ENCODE peak calls at places on chromosomes 7 and 10, in five cellular contexts. One of them, this sample, is unnamed.

GRCh38 chr10:47348661-47349470 is 703 bp downstream of the RBP3 start:
- DNase-seq in IMR-90: no peak
- DNase-seq in H1: no peak
- DNase-seq in H9: no peak
- DNase-seq in trophoblast cell: no peak
- DNase-seq in this sample: no peak

GRCh38 chr10:1881636-1882035 is 144.3 kb upstream of the ADARB2 start:
- DNase-seq in IMR-90: no peak
- DNase-seq in H1: no peak
- DNase-seq in H9: no peak
- DNase-seq in trophoblast cell: no peak
- DNase-seq in this sample: no peak

GRCh38 chr7:95367606-95368005 is 28.6 kb downstream of the PON3 start:
- DNase-seq in IMR-90: no peak
- DNase-seq in H1: no peak
- DNase-seq in H9: no peak
- DNase-seq in trophoblast cell: no peak
- DNase-seq in this sample: no peak

GRCh38 chr7:149355390-149356048 is 93.5 kb downstream of the ZNF783 start:
- DNase-seq in IMR-90: no peak
- DNase-seq in H1: peak
- DNase-seq in H9: peak
- DNase-seq in trophoblast cell: no peak
- DNase-seq in this sample: no peak

GRCh38 chr10:35420827-35421552 is 84.7 kb downstream of the CCNY start:
- DNase-seq in IMR-90: no peak
- DNase-seq in H1: no peak
- DNase-seq in H9: no peak
- DNase-seq in trophoblast cell: peak
- DNase-seq in this sample: peak

GRCh38 chr10:128499486-128499885 is 373.3 kb upstream of the MKI67 start:
- DNase-seq in IMR-90: no peak
- DNase-seq in H1: no peak
- DNase-seq in H9: no peak
- DNase-seq in trophoblast cell: no peak
- DNase-seq in this sample: no peak

GRCh38 chr7:94160719-94161435 is 156.7 kb upstream of the BET1 start:
- DNase-seq in IMR-90: no peak
- DNase-seq in H1: no peak
- DNase-seq in H9: no peak
- DNase-seq in trophoblast cell: no peak
- DNase-seq in this sample: no peak

GRCh38 chr7:78090616-78091015 is 292.0 kb downstream of the PHTF2 start:
- DNase-seq in IMR-90: peak
- DNase-seq in H1: no peak
- DNase-seq in H9: no peak
- DNase-seq in trophoblast cell: no peak
- DNase-seq in this sample: no peak

GRCh38 chr10:29957887-29958330 is 101.5 kb downstream of the JCAD start:
- DNase-seq in IMR-90: no peak
- DNase-seq in H1: no peak
- DNase-seq in H9: no peak
- DNase-seq in trophoblast cell: peak
- DNase-seq in this sample: peak

GRCh38 chr10:110056822-110057221 is 49.0 kb downstream of the ADD3 start:
- DNase-seq in IMR-90: peak
- DNase-seq in H1: no peak
- DNase-seq in H9: no peak
- DNase-seq in trophoblast cell: peak
- DNase-seq in this sample: peak

GRCh38 chr7:110573862-110574528 is 516.9 kb upstream of the LRRN3 start:
- DNase-seq in IMR-90: peak
- DNase-seq in H1: no peak
- DNase-seq in H9: no peak
- DNase-seq in trophoblast cell: peak
- DNase-seq in this sample: peak

GRCh38 chr7:141752634-141753033 is 11.3 kb upstream of the TAS2R3 start:
- DNase-seq in IMR-90: no peak
- DNase-seq in H1: no peak
- DNase-seq in H9: no peak
- DNase-seq in trophoblast cell: no peak
- DNase-seq in this sample: peak

GRCh38 chr10:43254881-43255643 is 11.8 kb downstream of the RASGEF1A start:
- DNase-seq in IMR-90: no peak
- DNase-seq in H1: no peak
- DNase-seq in H9: no peak
- DNase-seq in trophoblast cell: no peak
- DNase-seq in this sample: no peak

GRCh38 chr7:74502216-74502891 is 48.6 kb downstream of the GTF2IRD1 start:
- DNase-seq in IMR-90: no peak
- DNase-seq in H1: no peak
- DNase-seq in H9: no peak
- DNase-seq in trophoblast cell: no peak
- DNase-seq in this sample: no peak

GRCh38 chr7:55020481-55020871 is 1.7 kb downstream of the EGFR start:
- DNase-seq in IMR-90: peak
- DNase-seq in H1: no peak
- DNase-seq in H9: no peak
- DNase-seq in trophoblast cell: peak
- DNase-seq in this sample: peak
- H3K14ac ChIP-seq in IMR-90: peak
- H3K14ac ChIP-seq in H1: no peak
- H3K14ac ChIP-seq in H9: no peak
- H3K14ac ChIP-seq in trophoblast cell: no peak
- H3K14ac ChIP-seq in this sample: no peak

DNA sequence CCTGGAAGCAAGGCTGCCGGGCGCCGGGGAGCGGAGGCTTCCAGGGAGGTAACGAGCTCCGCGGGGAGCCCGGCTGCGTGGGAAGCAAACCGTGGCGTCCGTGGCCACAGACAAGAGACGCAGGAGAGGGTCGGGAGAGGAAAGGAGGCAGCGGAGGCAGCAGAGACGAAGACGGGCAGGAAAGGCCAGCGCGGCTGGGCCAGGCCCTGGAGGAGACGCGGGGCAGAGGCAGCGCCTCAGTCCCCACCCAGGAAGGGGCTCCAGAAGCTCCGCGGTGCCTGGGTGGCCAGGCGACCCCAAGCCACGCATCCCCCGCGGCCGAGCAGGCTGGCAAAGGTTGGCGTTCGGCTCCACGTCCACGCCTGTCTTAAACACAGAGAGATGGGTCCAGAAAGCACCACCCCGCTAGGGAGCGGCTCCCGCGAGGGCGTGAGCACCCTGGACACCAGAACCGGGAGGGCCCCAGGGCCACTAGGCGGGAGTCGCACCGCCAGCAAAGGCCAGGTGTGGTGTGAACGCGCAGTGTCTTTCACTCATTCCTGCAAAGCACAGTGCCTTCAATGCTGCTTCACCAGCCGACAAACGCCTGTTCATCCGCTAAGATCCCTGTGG is 97.3 kb downstream of the PTPRN2 start:
- DNase-seq in IMR-90: no peak
- DNase-seq in H1: no peak
- DNase-seq in H9: no peak
- DNase-seq in trophoblast cell: no peak
- DNase-seq in this sample: no peak
- H3K23ac ChIP-seq in IMR-90: no peak
- H3K23ac ChIP-seq in H1: no peak
- H3K23ac ChIP-seq in H9: no peak
- H3K23ac ChIP-seq in trophoblast cell: no peak
- H3K23ac ChIP-seq in this sample: no peak

DNA sequence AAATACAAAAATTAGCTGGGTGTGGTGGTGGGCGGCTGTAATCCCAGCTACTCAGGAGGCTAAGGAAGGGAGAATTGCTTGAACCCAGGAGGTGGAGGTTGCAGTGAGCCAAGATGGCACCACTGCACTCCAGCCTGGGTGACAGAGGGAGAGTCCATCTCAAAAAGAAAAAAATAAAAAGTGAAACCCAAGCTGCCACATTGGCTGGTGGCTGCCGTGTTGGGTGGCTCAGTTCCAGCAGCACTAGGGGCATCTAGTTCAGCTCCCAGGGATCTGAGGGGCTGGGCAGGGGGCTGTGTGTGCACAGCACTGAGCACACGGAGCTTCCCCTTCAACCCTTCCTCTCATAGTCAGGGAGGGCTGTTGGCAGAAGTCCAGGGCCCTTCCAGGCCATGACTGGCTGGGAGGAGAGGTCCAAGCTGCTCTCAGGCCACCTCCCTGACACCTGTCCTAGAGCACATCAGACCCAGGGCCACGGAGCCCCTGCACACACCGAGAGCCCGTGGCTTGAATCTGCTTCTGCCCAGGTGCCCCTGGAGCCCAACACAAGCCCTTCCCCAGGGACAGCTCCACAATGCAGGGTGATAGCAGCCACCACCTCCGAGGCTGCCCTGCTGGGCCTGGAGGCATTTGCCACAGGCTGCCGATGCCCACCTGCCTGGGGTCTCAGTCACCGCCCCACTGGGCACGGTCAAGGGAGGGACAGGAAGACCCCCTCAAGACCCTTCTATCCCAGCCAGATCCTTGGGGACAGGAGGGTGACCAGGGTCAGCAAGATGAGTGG is 47.3 kb downstream of the YKT6 start:
- DNase-seq in IMR-90: no peak
- DNase-seq in H1: no peak
- DNase-seq in H9: no peak
- DNase-seq in trophoblast cell: no peak
- DNase-seq in this sample: no peak
- H2AK5ac ChIP-seq in IMR-90: no peak
- H2AK5ac ChIP-seq in H1: no peak
- H2AK5ac ChIP-seq in H9: no peak
- H2AK5ac ChIP-seq in trophoblast cell: no peak
- H2AK5ac ChIP-seq in this sample: no peak

GRCh38 chr7:4168041-4168440 is 514.1 kb upstream of the FOXK1 start:
- DNase-seq in IMR-90: no peak
- DNase-seq in H1: no peak
- DNase-seq in H9: no peak
- DNase-seq in trophoblast cell: no peak
- DNase-seq in this sample: no peak

GRCh38 chr7:4171029-4171786 is 510.9 kb upstream of the FOXK1 start:
- DNase-seq in IMR-90: no peak
- DNase-seq in H1: no peak
- DNase-seq in H9: no peak
- DNase-seq in trophoblast cell: no peak
- DNase-seq in this sample: no peak

GRCh38 chr7:4168556-4168955 is 513.5 kb upstream of the FOXK1 start:
- DNase-seq in IMR-90: no peak
- DNase-seq in H1: no peak
- DNase-seq in H9: no peak
- DNase-seq in trophoblast cell: no peak
- DNase-seq in this sample: no peak

GRCh38 chr7:4167385-4167910 is 514.6 kb upstream of the FOXK1 start:
- DNase-seq in IMR-90: no peak
- DNase-seq in H1: no peak
- DNase-seq in H9: no peak
- DNase-seq in trophoblast cell: no peak
- DNase-seq in this sample: no peak

DNA sequence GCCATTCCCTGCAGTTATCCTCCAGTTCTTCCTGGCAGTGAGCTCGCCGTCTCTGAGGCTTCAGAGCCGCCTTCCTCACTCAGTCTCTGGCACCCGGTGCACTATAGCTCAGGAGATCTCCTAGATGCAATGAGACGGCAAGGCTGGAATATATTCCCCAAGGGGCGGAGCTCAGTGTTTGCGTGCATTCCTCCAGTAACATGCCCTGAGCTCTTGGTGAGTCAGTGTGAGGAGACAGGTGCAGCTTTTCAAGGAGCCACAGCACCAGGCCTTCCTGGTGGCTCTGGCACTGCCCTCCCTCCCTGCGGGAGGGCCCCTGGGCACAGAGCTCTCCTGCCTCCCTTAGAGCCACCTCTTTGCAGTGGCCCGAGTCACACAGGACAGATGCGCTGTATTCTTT is 512.6 kb upstream of the FOXK1 start:
- DNase-seq in IMR-90: no peak
- DNase-seq in H1: no peak
- DNase-seq in H9: no peak
- DNase-seq in trophoblast cell: peak
- DNase-seq in this sample: peak
- H3K14ac ChIP-seq in IMR-90: no peak
- H3K14ac ChIP-seq in H1: no peak
- H3K14ac ChIP-seq in H9: no peak
- H3K14ac ChIP-seq in trophoblast cell: no peak
- H3K14ac ChIP-seq in this sample: no peak

GRCh38 chr7:98296833-98297232 is 15.3 kb downstream of the BRI3 start:
- DNase-seq in IMR-90: no peak
- DNase-seq in H1: no peak
- DNase-seq in H9: no peak
- DNase-seq in trophoblast cell: no peak
- DNase-seq in this sample: no peak
- H3K23ac ChIP-seq in IMR-90: no peak
- H3K23ac ChIP-seq in H1: no peak
- H3K23ac ChIP-seq in H9: no peak
- H3K23ac ChIP-seq in trophoblast cell: no peak
- H3K23ac ChIP-seq in this sample: no peak